ENCODE peak calls at places on chromosomes 2 and 18, in eight cellular contexts. One of them, this sample, is unnamed.

GRCh38 chr2:8849322-8849721 is 11.9 kb upstream of the KIDINS220 start:
- DNase-seq in keratinocyte: peak
- DNase-seq in astrocyte of the cerebellum: peak
- DNase-seq in fibroblast of lung: peak
- DNase-seq in RWPE2: no peak
- DNase-seq in cardiac muscle cell: no peak
- DNase-seq in fibroblast of pulmonary artery: peak
- DNase-seq in fibroblast of mammary gland: peak
- DNase-seq in this sample: no peak

GRCh38 chr2:134301099-134301970 is 47.5 kb downstream of the MGAT5 start:
- DNase-seq in keratinocyte: peak
- DNase-seq in astrocyte of the cerebellum: no peak
- DNase-seq in fibroblast of lung: peak
- DNase-seq in RWPE2: no peak
- DNase-seq in cardiac muscle cell: no peak
- DNase-seq in fibroblast of pulmonary artery: peak
- DNase-seq in fibroblast of mammary gland: peak
- DNase-seq in this sample: no peak

GRCh38 chr18:50953822-50954221 is 14.0 kb upstream of the ELAC1 start:
- DNase-seq in keratinocyte: no peak
- DNase-seq in astrocyte of the cerebellum: no peak
- DNase-seq in fibroblast of lung: no peak
- DNase-seq in RWPE2: no peak
- DNase-seq in cardiac muscle cell: no peak
- DNase-seq in fibroblast of pulmonary artery: no peak
- DNase-seq in fibroblast of mammary gland: no peak
- DNase-seq in this sample: no peak

GRCh38 chr2:138087761-138088602 is 123.7 kb downstream of the HNMT start:
- DNase-seq in keratinocyte: no peak
- DNase-seq in astrocyte of the cerebellum: no peak
- DNase-seq in fibroblast of lung: peak
- DNase-seq in RWPE2: no peak
- DNase-seq in cardiac muscle cell: peak
- DNase-seq in fibroblast of pulmonary artery: no peak
- DNase-seq in fibroblast of mammary gland: no peak
- DNase-seq in this sample: no peak

GRCh38 chr2:226902041-226902972 is 66.5 kb downstream of the RHBDD1 start:
- DNase-seq in keratinocyte: no peak
- DNase-seq in astrocyte of the cerebellum: no peak
- DNase-seq in fibroblast of lung: peak
- DNase-seq in RWPE2: no peak
- DNase-seq in cardiac muscle cell: no peak
- DNase-seq in fibroblast of pulmonary artery: peak
- DNase-seq in fibroblast of mammary gland: peak
- DNase-seq in this sample: no peak

GRCh38 chr18:43780782-43781340 is 503.6 kb upstream of the SYT4 start:
- DNase-seq in keratinocyte: peak
- DNase-seq in astrocyte of the cerebellum: no peak
- DNase-seq in fibroblast of lung: peak
- DNase-seq in RWPE2: no peak
- DNase-seq in cardiac muscle cell: no peak
- DNase-seq in fibroblast of pulmonary artery: peak
- DNase-seq in fibroblast of mammary gland: peak
- DNase-seq in this sample: no peak

GRCh38 chr2:151251012-151251411 is 10.7 kb downstream of the RBM43 start:
- DNase-seq in keratinocyte: no peak
- DNase-seq in astrocyte of the cerebellum: peak
- DNase-seq in fibroblast of lung: peak
- DNase-seq in RWPE2: no peak
- DNase-seq in cardiac muscle cell: no peak
- DNase-seq in fibroblast of pulmonary artery: peak
- DNase-seq in fibroblast of mammary gland: peak
- DNase-seq in this sample: no peak

GRCh38 chr2:60438653-60439052 is 114.8 kb downstream of the BCL11A start:
- DNase-seq in keratinocyte: no peak
- DNase-seq in astrocyte of the cerebellum: no peak
- DNase-seq in fibroblast of lung: no peak
- DNase-seq in RWPE2: no peak
- DNase-seq in cardiac muscle cell: no peak
- DNase-seq in fibroblast of pulmonary artery: no peak
- DNase-seq in fibroblast of mammary gland: no peak
- DNase-seq in this sample: no peak

GRCh38 chr2:59182249-59182648 is 941.1 kb upstream of the FANCL start:
- DNase-seq in keratinocyte: no peak
- DNase-seq in astrocyte of the cerebellum: no peak
- DNase-seq in fibroblast of lung: no peak
- DNase-seq in RWPE2: no peak
- DNase-seq in cardiac muscle cell: peak
- DNase-seq in fibroblast of pulmonary artery: peak
- DNase-seq in fibroblast of mammary gland: peak
- DNase-seq in this sample: no peak

GRCh38 chr2:142915502-142915901 is 38.0 kb downstream of the KYNU start:
- DNase-seq in keratinocyte: no peak
- DNase-seq in astrocyte of the cerebellum: no peak
- DNase-seq in fibroblast of lung: no peak
- DNase-seq in RWPE2: no peak
- DNase-seq in cardiac muscle cell: no peak
- DNase-seq in fibroblast of pulmonary artery: no peak
- DNase-seq in fibroblast of mammary gland: no peak
- DNase-seq in this sample: no peak

GRCh38 chr2:219912530-219912929 is 285.1 kb downstream of the SLC4A3 start:
- DNase-seq in keratinocyte: no peak
- DNase-seq in astrocyte of the cerebellum: peak
- DNase-seq in fibroblast of lung: peak
- DNase-seq in RWPE2: no peak
- DNase-seq in cardiac muscle cell: peak
- DNase-seq in fibroblast of pulmonary artery: peak
- DNase-seq in fibroblast of mammary gland: peak
- DNase-seq in this sample: no peak

GRCh38 chr18:57666818-57667497 is 45.3 kb upstream of the NARS1 start:
- DNase-seq in keratinocyte: no peak
- DNase-seq in astrocyte of the cerebellum: no peak
- DNase-seq in fibroblast of lung: peak
- DNase-seq in RWPE2: no peak
- DNase-seq in cardiac muscle cell: no peak
- DNase-seq in fibroblast of pulmonary artery: peak
- DNase-seq in fibroblast of mammary gland: peak
- DNase-seq in this sample: no peak

GRCh38 chr2:94982661-94983060 is 42.8 kb upstream of the MAL start:
- DNase-seq in keratinocyte: no peak
- DNase-seq in astrocyte of the cerebellum: no peak
- DNase-seq in fibroblast of lung: no peak
- DNase-seq in RWPE2: no peak
- DNase-seq in cardiac muscle cell: no peak
- DNase-seq in fibroblast of pulmonary artery: peak
- DNase-seq in fibroblast of mammary gland: peak
- DNase-seq in this sample: no peak

GRCh38 chr2:215360596-215360995 is 48.7 kb downstream of the ATIC start:
- DNase-seq in keratinocyte: no peak
- DNase-seq in astrocyte of the cerebellum: no peak
- DNase-seq in fibroblast of lung: no peak
- DNase-seq in RWPE2: no peak
- DNase-seq in cardiac muscle cell: no peak
- DNase-seq in fibroblast of pulmonary artery: no peak
- DNase-seq in fibroblast of mammary gland: peak
- DNase-seq in this sample: no peak

GRCh38 chr2:150466770-150467640 is 20.5 kb downstream of the RND3 start:
- DNase-seq in keratinocyte: no peak
- DNase-seq in astrocyte of the cerebellum: peak
- DNase-seq in fibroblast of lung: peak
- DNase-seq in RWPE2: no peak
- DNase-seq in cardiac muscle cell: no peak
- DNase-seq in fibroblast of pulmonary artery: peak
- DNase-seq in fibroblast of mammary gland: peak
- DNase-seq in this sample: no peak

GRCh38 chr2:215429424-215429823 is 6.4 kb downstream of the FN1 start:
- DNase-seq in keratinocyte: no peak
- DNase-seq in astrocyte of the cerebellum: no peak
- DNase-seq in fibroblast of lung: peak
- DNase-seq in RWPE2: no peak
- DNase-seq in cardiac muscle cell: no peak
- DNase-seq in fibroblast of pulmonary artery: no peak
- DNase-seq in fibroblast of mammary gland: peak
- DNase-seq in this sample: no peak

GRCh38 chr2:65081232-65081685 is 25.0 kb downstream of the CEP68 start:
- DNase-seq in keratinocyte: no peak
- DNase-seq in astrocyte of the cerebellum: no peak
- DNase-seq in fibroblast of lung: no peak
- DNase-seq in RWPE2: no peak
- DNase-seq in cardiac muscle cell: no peak
- DNase-seq in fibroblast of pulmonary artery: peak
- DNase-seq in fibroblast of mammary gland: no peak
- DNase-seq in this sample: no peak

GRCh38 chr2:74515271-74516069 is 1.2 kb downstream of the TLX2 start:
- DNase-seq in keratinocyte: no peak
- DNase-seq in astrocyte of the cerebellum: no peak
- DNase-seq in fibroblast of lung: no peak
- DNase-seq in RWPE2: peak
- DNase-seq in cardiac muscle cell: peak
- DNase-seq in fibroblast of pulmonary artery: no peak
- DNase-seq in fibroblast of mammary gland: no peak
- DNase-seq in this sample: no peak

GRCh38 chr2:36773947-36774346 is 77.4 kb downstream of the VIT start:
- DNase-seq in keratinocyte: no peak
- DNase-seq in astrocyte of the cerebellum: no peak
- DNase-seq in fibroblast of lung: no peak
- DNase-seq in RWPE2: no peak
- DNase-seq in cardiac muscle cell: no peak
- DNase-seq in fibroblast of pulmonary artery: no peak
- DNase-seq in fibroblast of mammary gland: no peak
- DNase-seq in this sample: no peak

GRCh38 chr2:36779462-36779861 is 83.0 kb downstream of the VIT start:
- DNase-seq in keratinocyte: no peak
- DNase-seq in astrocyte of the cerebellum: no peak
- DNase-seq in fibroblast of lung: no peak
- DNase-seq in RWPE2: no peak
- DNase-seq in cardiac muscle cell: no peak
- DNase-seq in fibroblast of pulmonary artery: no peak
- DNase-seq in fibroblast of mammary gland: no peak
- DNase-seq in this sample: no peak

GRCh38 chr2:36777272-36777671 is 80.8 kb downstream of the VIT start:
- DNase-seq in keratinocyte: no peak
- DNase-seq in astrocyte of the cerebellum: no peak
- DNase-seq in fibroblast of lung: no peak
- DNase-seq in RWPE2: no peak
- DNase-seq in cardiac muscle cell: no peak
- DNase-seq in fibroblast of pulmonary artery: no peak
- DNase-seq in fibroblast of mammary gland: no peak
- DNase-seq in this sample: no peak

GRCh38 chr2:36780231-36780808 is 83.8 kb downstream of the VIT start:
- DNase-seq in keratinocyte: peak
- DNase-seq in astrocyte of the cerebellum: peak
- DNase-seq in fibroblast of lung: peak
- DNase-seq in RWPE2: no peak
- DNase-seq in cardiac muscle cell: peak
- DNase-seq in fibroblast of pulmonary artery: peak
- DNase-seq in fibroblast of mammary gland: peak
- DNase-seq in this sample: no peak

DNA sequence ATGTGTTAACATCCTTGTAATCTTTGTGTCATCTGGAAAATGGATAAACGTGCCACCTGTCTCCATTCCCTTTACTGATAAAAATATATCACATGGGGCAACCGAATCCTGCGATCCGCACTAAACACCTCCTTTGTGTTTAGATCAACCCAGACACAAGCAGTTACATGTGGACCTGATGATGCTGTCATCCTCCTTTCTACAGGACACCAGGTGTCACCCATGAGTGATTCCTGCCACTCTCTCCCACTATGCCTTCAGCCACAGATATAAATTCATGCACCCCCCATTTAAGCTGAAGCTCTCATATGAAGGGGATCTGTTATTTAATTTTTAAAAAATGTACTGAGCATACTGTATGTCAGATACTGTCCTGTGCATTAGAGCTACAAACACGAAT is 81.3 kb downstream of the VIT start:
- DNase-seq in keratinocyte: no peak
- DNase-seq in astrocyte of the cerebellum: no peak
- DNase-seq in fibroblast of lung: no peak
- DNase-seq in RWPE2: no peak
- DNase-seq in cardiac muscle cell: no peak
- DNase-seq in fibroblast of pulmonary artery: no peak
- DNase-seq in fibroblast of mammary gland: no peak
- DNase-seq in this sample: no peak
- TF ChIP-seq CTCF in keratinocyte: no peak
- TF ChIP-seq CTCF in astrocyte of the cerebellum: no peak
- TF ChIP-seq CTCF in fibroblast of lung: no peak
- TF ChIP-seq CTCF in RWPE2: no peak
- TF ChIP-seq CTCF in cardiac muscle cell: no peak
- TF ChIP-seq CTCF in fibroblast of pulmonary artery: no peak
- TF ChIP-seq CTCF in fibroblast of mammary gland: no peak
- TF ChIP-seq CTCF in this sample: no peak

GRCh38 chr2:236177967-236178909 is 10.1 kb upstream of the GBX2 start:
- DNase-seq in keratinocyte: no peak
- DNase-seq in astrocyte of the cerebellum: no peak
- DNase-seq in fibroblast of lung: peak
- DNase-seq in RWPE2: no peak
- DNase-seq in cardiac muscle cell: peak
- DNase-seq in fibroblast of pulmonary artery: peak
- DNase-seq in fibroblast of mammary gland: peak
- DNase-seq in this sample: no peak
- H3K4me3 ChIP-seq in keratinocyte: peak
- H3K4me3 ChIP-seq in astrocyte of the cerebellum: peak
- H3K4me3 ChIP-seq in fibroblast of lung: peak
- H3K4me3 ChIP-seq in RWPE2: peak
- H3K4me3 ChIP-seq in cardiac muscle cell: peak
- H3K4me3 ChIP-seq in fibroblast of pulmonary artery: peak
- H3K4me3 ChIP-seq in fibroblast of mammary gland: peak
- H3K4me3 ChIP-seq in this sample: no peak

GRCh38 chr2:120669121-120669952 is 66.3 kb upstream of the GLI2 start:
- DNase-seq in keratinocyte: no peak
- DNase-seq in astrocyte of the cerebellum: no peak
- DNase-seq in fibroblast of lung: peak
- DNase-seq in RWPE2: no peak
- DNase-seq in cardiac muscle cell: peak
- DNase-seq in fibroblast of pulmonary artery: peak
- DNase-seq in fibroblast of mammary gland: peak
- DNase-seq in this sample: no peak
- TF ChIP-seq CTCF in keratinocyte: peak
- TF ChIP-seq CTCF in astrocyte of the cerebellum: peak
- TF ChIP-seq CTCF in fibroblast of lung: peak
- TF ChIP-seq CTCF in RWPE2: no peak
- TF ChIP-seq CTCF in cardiac muscle cell: peak
- TF ChIP-seq CTCF in fibroblast of pulmonary artery: peak
- TF ChIP-seq CTCF in fibroblast of mammary gland: no peak
- TF ChIP-seq CTCF in this sample: peak

DNA sequence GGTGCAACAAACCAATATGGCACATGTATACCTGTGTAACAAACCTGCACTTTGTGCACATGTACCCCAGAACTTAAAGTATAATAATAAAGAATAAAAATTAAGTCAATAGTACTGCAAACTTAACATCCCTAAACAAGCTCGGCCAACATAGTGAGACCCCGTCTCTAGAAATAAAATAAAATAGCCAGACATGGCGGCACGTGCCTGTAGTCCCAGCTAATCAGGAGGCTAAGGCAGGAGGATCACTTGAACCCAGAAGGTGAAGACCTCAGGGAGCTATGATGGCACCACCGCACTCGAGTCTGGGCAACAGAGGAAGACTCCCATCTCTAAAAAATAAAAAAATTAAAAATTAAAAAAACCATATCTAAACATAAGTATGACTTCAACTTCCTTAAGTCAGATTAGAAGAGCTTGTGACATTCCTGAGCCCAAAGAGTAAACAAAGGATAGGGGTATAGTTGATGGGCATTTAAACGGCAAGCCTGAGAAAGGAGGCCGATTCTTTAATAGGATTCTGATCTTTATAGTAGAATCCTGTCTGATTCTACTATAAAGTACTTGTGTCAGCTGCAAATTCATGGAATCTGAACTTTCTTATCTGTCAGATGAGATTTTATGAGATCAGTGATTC is 1.6 kb downstream of the FAM124B start:
- DNase-seq in keratinocyte: no peak
- DNase-seq in astrocyte of the cerebellum: no peak
- DNase-seq in fibroblast of lung: no peak
- DNase-seq in RWPE2: no peak
- DNase-seq in cardiac muscle cell: no peak
- DNase-seq in fibroblast of pulmonary artery: no peak
- DNase-seq in fibroblast of mammary gland: no peak
- DNase-seq in this sample: no peak
- H3K4me3 ChIP-seq in keratinocyte: no peak
- H3K4me3 ChIP-seq in astrocyte of the cerebellum: no peak
- H3K4me3 ChIP-seq in fibroblast of lung: no peak
- H3K4me3 ChIP-seq in RWPE2: no peak
- H3K4me3 ChIP-seq in cardiac muscle cell: no peak
- H3K4me3 ChIP-seq in fibroblast of pulmonary artery: no peak
- H3K4me3 ChIP-seq in fibroblast of mammary gland: no peak
- H3K4me3 ChIP-seq in this sample: no peak